ENCODE peak calls at places on chromosomes 6 and 20, in seven cellular contexts. U, A, C, Q, S, T and R are unnamed samples.

GRCh38 chr20:61271273-61272221 is 19.5 kb downstream of the CDH4 start:
- DNase-seq in U (no peak), A (no peak), C (no peak), Q (peak; percentile 87), S (no peak), T (peak; percentile 49), R (no peak)

GRCh38 chr6:4172368-4172767 is 37.0 kb upstream of the ECI2 start:
- DNase-seq in U (no peak), A (no peak), C (no peak), Q (no peak), S (no peak), T (no peak), R (no peak)

GRCh38 chr20:49831022-49831769 is 18.6 kb downstream of the SLC9A8 start:
- DNase-seq in U (no peak), A (no peak), C (no peak), Q (no peak), S (no peak), T (no peak), R (no peak)

GRCh38 chr20:8744228-8744844 is 324.6 kb upstream of the PLCB4 start:
- DNase-seq in U (no peak), A (no peak), C (no peak), Q (no peak), S (no peak), T (no peak), R (no peak)

GRCh38 chr6:19417713-19418112 is 419.5 kb upstream of the ID4 start:
- DNase-seq in U (no peak), A (no peak), C (no peak), Q (no peak), S (no peak), T (no peak), R (no peak)

GRCh38 chr6:49570474-49571079 is 20.1 kb downstream of the C6orf141 start:
- DNase-seq in U (no peak), A (peak; percentile 77), C (no peak), Q (no peak), S (no peak), T (no peak), R (no peak)

GRCh38 chr20:17995967-17996819 is 27.4 kb downstream of the MGME1 start:
- DNase-seq in U (peak; percentile 4), A (peak; percentile 76), C (no peak), Q (peak; percentile 61), S (no peak), T (peak; percentile 62), R (no peak)

GRCh38 chr20:44970243-44970757 is 4.0 kb downstream of the STK4 start:
- DNase-seq in U (no peak), A (no peak), C (no peak), Q (no peak), S (no peak), T (no peak), R (peak; percentile 43)

GRCh38 chr20:12159266-12159665 is 241.6 kb downstream of the BTBD3 start:
- DNase-seq in U (no peak), A (no peak), C (no peak), Q (no peak), S (no peak), T (no peak), R (no peak)

GRCh38 chr20:62476074-62476838 is 461 bp upstream of the GATA5 start:
- DNase-seq in U (no peak), A (no peak), C (peak; percentile 56), Q (no peak), S (no peak), T (peak; percentile 66), R (no peak)

GRCh38 chr20:36175016-36175415 is 20.5 kb downstream of the EPB41L1 start:
- DNase-seq in U (no peak), A (no peak), C (no peak), Q (no peak), S (no peak), T (no peak), R (no peak)

GRCh38 chr6:165751486-165751885 is 88.4 kb upstream of the PDE10A start:
- DNase-seq in U (no peak), A (peak; percentile 53), C (no peak), Q (no peak), S (no peak), T (no peak), R (no peak)

GRCh38 chr6:155883741-155884140 is 428.1 kb upstream of the NOX3 start:
- DNase-seq in U (no peak), A (no peak), C (no peak), Q (no peak), S (no peak), T (no peak), R (no peak)

GRCh38 chr20:29313481-29313880 is 1944.0 kb upstream of the DEFB115 start:
- DNase-seq in U (no peak), A (no peak), C (no peak), Q (no peak), S (no peak), T (no peak), R (no peak)

GRCh38 chr6:42402184-42402583 is 49.5 kb downstream of the TRERF1 start:
- DNase-seq in U (no peak), A (no peak), C (no peak), Q (no peak), S (no peak), T (no peak), R (peak; percentile 51)

GRCh38 chr6:25883991-25884390 is 9.9 kb upstream of the SLC17A3 start:
- DNase-seq in U (no peak), A (no peak), C (no peak), Q (no peak), S (no peak), T (no peak), R (no peak)

GRCh38 chr6:24394061-24394460 is 8.7 kb upstream of the MRS2 start:
- DNase-seq in U (no peak), A (no peak), C (no peak), Q (no peak), S (no peak), T (no peak), R (no peak)

GRCh38 chr6:57162516-57162915 is 9.6 kb upstream of the BAG2 start:
- DNase-seq in U (no peak), A (no peak), C (no peak), Q (no peak), S (no peak), T (no peak), R (no peak)

GRCh38 chr6:55955684-55956083 is 80.3 kb upstream of the BMP5 start:
- DNase-seq in U (no peak), A (no peak), C (no peak), Q (no peak), S (no peak), T (no peak), R (no peak)

GRCh38 chr6:48036316-48036715 is 74.7 kb downstream of the PTCHD4 start:
- DNase-seq in U (no peak), A (no peak), C (no peak), Q (no peak), S (no peak), T (no peak), R (no peak)

GRCh38 chr20:26276811-26277210 is 580.2 kb upstream of the ZNF337 start:
- DNase-seq in U (no peak), A (no peak), C (peak; percentile 32), Q (peak; percentile 9), S (no peak), T (peak; percentile 14), R (no peak)

GRCh38 chr6:33894438-33894837 is 90.6 kb upstream of the MLN start:
- DNase-seq in U (no peak), A (no peak), C (no peak), Q (no peak), S (no peak), T (no peak), R (no peak)

GRCh38 chr20:31709939-31710338 is 12.7 kb downstream of the BCL2L1 start:
- DNase-seq in U (no peak), A (no peak), C (no peak), Q (no peak), S (no peak), T (no peak), R (no peak)

GRCh38 chr6:89073014-89073620 is 7.4 kb upstream of the PNRC1 start:
- DNase-seq in U (no peak), A (no peak), C (no peak), Q (peak; percentile 74), S (no peak), T (no peak), R (no peak)

GRCh38 chr6:165422192-165422591 is 112.8 kb upstream of the C6orf118 start:
- DNase-seq in U (no peak), A (no peak), C (no peak), Q (no peak), S (no peak), T (no peak), R (no peak)

GRCh38 chr20:29326376-29327070 is 1930.9 kb upstream of the DEFB115 start:
- DNase-seq in U (no peak), A (no peak), C (no peak), Q (no peak), S (no peak), T (no peak), R (no peak)

GRCh38 chr6:42165016-42165415 is 8.1 kb upstream of the GUCA1A start:
- DNase-seq in U (no peak), A (no peak), C (no peak), Q (no peak), S (no peak), T (no peak), R (no peak)

GRCh38 chr6:37168809-37169457 is 1.0 kb upstream of the PIM1 start:
- DNase-seq in U (no peak), A (peak; percentile 55), C (no peak), Q (peak; percentile 58), S (no peak), T (peak; percentile 23), R (peak; percentile 45)

GRCh38 chr6:160202411-160202810 is 56.2 kb downstream of the SLC22A2 start:
- DNase-seq in U (no peak), A (no peak), C (no peak), Q (no peak), S (no peak), T (no peak), R (no peak)

GRCh38 chr6:54932622-54933021 is 86.1 kb downstream of the FAM83B start:
- DNase-seq in U (no peak), A (no peak), C (no peak), Q (no peak), S (no peak), T (no peak), R (no peak)